ENCODE peak calls at places on chromosomes 12 and 14, in nine cellular contexts. One of them, this sample, is unnamed.

GRCh38 chr12:128267246-128267622 is 264 bp downstream of the TMEM132C start:
- DNase-seq in body of pancreas: no peak
- DNase-seq in ELR: no peak
- DNase-seq in activated CD4-positive, alpha-beta T cell treated with anti-CD3 and anti-CD28 coated beads for 1 hour: no peak
- DNase-seq in substantia nigra: no peak
- DNase-seq in CD4-positive, alpha-beta T cell: no peak
- DNase-seq in natural killer cell: no peak
- DNase-seq in LoVo: no peak
- DNase-seq in HCT116: no peak
- DNase-seq in this sample: no peak

GRCh38 chr14:30389134-30389900 is 169.6 kb upstream of the G2E3 start:
- DNase-seq in substantia nigra: no peak
- DNase-seq in ELR: peak
- DNase-seq in HCT116: no peak
- DNase-seq in natural killer cell: no peak
- DNase-seq in activated CD4-positive, alpha-beta T cell treated with anti-CD3 and anti-CD28 coated beads for 1 hour: no peak
- DNase-seq in LoVo: no peak
- DNase-seq in body of pancreas: peak
- DNase-seq in CD4-positive, alpha-beta T cell: no peak
- DNase-seq in this sample: no peak

GRCh38 chr12:13196302-13196921 is at the start of gene EMP1:
- DNase-seq in activated CD4-positive, alpha-beta T cell treated with anti-CD3 and anti-CD28 coated beads for 1 hour: peak
- DNase-seq in HCT116: peak
- DNase-seq in natural killer cell: peak
- DNase-seq in substantia nigra: peak
- DNase-seq in ELR: peak
- DNase-seq in body of pancreas: peak
- DNase-seq in LoVo: peak
- DNase-seq in CD4-positive, alpha-beta T cell: peak
- DNase-seq in this sample: no peak

GRCh38 chr14:63290741-63291286 is 27.9 kb downstream of the GPHB5 start:
- DNase-seq in natural killer cell: no peak
- DNase-seq in HCT116: no peak
- DNase-seq in LoVo: no peak
- DNase-seq in activated CD4-positive, alpha-beta T cell treated with anti-CD3 and anti-CD28 coated beads for 1 hour: no peak
- DNase-seq in ELR: no peak
- DNase-seq in substantia nigra: no peak
- DNase-seq in CD4-positive, alpha-beta T cell: no peak
- DNase-seq in body of pancreas: no peak
- DNase-seq in this sample: no peak

GRCh38 chr14:72904840-72905561 is 11.1 kb upstream of the DPF3 start:
- DNase-seq in activated CD4-positive, alpha-beta T cell treated with anti-CD3 and anti-CD28 coated beads for 1 hour: peak
- DNase-seq in HCT116: peak
- DNase-seq in CD4-positive, alpha-beta T cell: peak
- DNase-seq in substantia nigra: peak
- DNase-seq in LoVo: peak
- DNase-seq in natural killer cell: peak
- DNase-seq in ELR: peak
- DNase-seq in body of pancreas: peak
- DNase-seq in this sample: no peak

GRCh38 chr14:21476526-21476924 is 234 bp downstream of the RAB2B start:
- DNase-seq in CD4-positive, alpha-beta T cell: peak
- DNase-seq in HCT116: no peak
- DNase-seq in LoVo: peak
- DNase-seq in activated CD4-positive, alpha-beta T cell treated with anti-CD3 and anti-CD28 coated beads for 1 hour: peak
- DNase-seq in body of pancreas: peak
- DNase-seq in substantia nigra: no peak
- DNase-seq in ELR: peak
- DNase-seq in natural killer cell: peak
- DNase-seq in this sample: peak

GRCh38 chr14:90616881-90617280 is 199.3 kb downstream of the TTC7B start:
- DNase-seq in substantia nigra: no peak
- DNase-seq in HCT116: no peak
- DNase-seq in LoVo: no peak
- DNase-seq in ELR: peak
- DNase-seq in CD4-positive, alpha-beta T cell: no peak
- DNase-seq in body of pancreas: no peak
- DNase-seq in activated CD4-positive, alpha-beta T cell treated with anti-CD3 and anti-CD28 coated beads for 1 hour: no peak
- DNase-seq in natural killer cell: no peak
- DNase-seq in this sample: no peak

GRCh38 chr14:92877757-92878431 is 45.1 kb upstream of the CHGA start:
- DNase-seq in body of pancreas: peak
- DNase-seq in substantia nigra: no peak
- DNase-seq in activated CD4-positive, alpha-beta T cell treated with anti-CD3 and anti-CD28 coated beads for 1 hour: no peak
- DNase-seq in LoVo: no peak
- DNase-seq in HCT116: no peak
- DNase-seq in CD4-positive, alpha-beta T cell: no peak
- DNase-seq in natural killer cell: no peak
- DNase-seq in ELR: no peak
- DNase-seq in this sample: no peak

GRCh38 chr14:34425095-34425851 is 36.8 kb downstream of the SPTSSA start:
- DNase-seq in natural killer cell: no peak
- DNase-seq in HCT116: no peak
- DNase-seq in activated CD4-positive, alpha-beta T cell treated with anti-CD3 and anti-CD28 coated beads for 1 hour: no peak
- DNase-seq in substantia nigra: no peak
- DNase-seq in ELR: no peak
- DNase-seq in body of pancreas: peak
- DNase-seq in LoVo: peak
- DNase-seq in CD4-positive, alpha-beta T cell: no peak
- DNase-seq in this sample: no peak

GRCh38 chr12:10968765-10969456 is 17.8 kb downstream of the TAS2R50 start:
- DNase-seq in natural killer cell: no peak
- DNase-seq in LoVo: no peak
- DNase-seq in ELR: peak
- DNase-seq in activated CD4-positive, alpha-beta T cell treated with anti-CD3 and anti-CD28 coated beads for 1 hour: no peak
- DNase-seq in CD4-positive, alpha-beta T cell: no peak
- DNase-seq in body of pancreas: peak
- DNase-seq in substantia nigra: no peak
- DNase-seq in HCT116: no peak
- DNase-seq in this sample: no peak

GRCh38 chr12:93682846-93683261 is 5.7 kb downstream of the CRADD start:
- DNase-seq in activated CD4-positive, alpha-beta T cell treated with anti-CD3 and anti-CD28 coated beads for 1 hour: no peak
- DNase-seq in LoVo: no peak
- DNase-seq in body of pancreas: no peak
- DNase-seq in substantia nigra: no peak
- DNase-seq in natural killer cell: no peak
- DNase-seq in ELR: no peak
- DNase-seq in HCT116: no peak
- DNase-seq in CD4-positive, alpha-beta T cell: no peak
- DNase-seq in this sample: no peak

GRCh38 chr12:116524311-116524710 is 34.9 kb upstream of the MAP1LC3B2 start:
- DNase-seq in ELR: no peak
- DNase-seq in substantia nigra: no peak
- DNase-seq in LoVo: no peak
- DNase-seq in CD4-positive, alpha-beta T cell: no peak
- DNase-seq in natural killer cell: no peak
- DNase-seq in activated CD4-positive, alpha-beta T cell treated with anti-CD3 and anti-CD28 coated beads for 1 hour: no peak
- DNase-seq in HCT116: no peak
- DNase-seq in body of pancreas: no peak
- DNase-seq in this sample: no peak

GRCh38 chr14:56215180-56215579 is 97.0 kb downstream of the PELI2 start:
- DNase-seq in activated CD4-positive, alpha-beta T cell treated with anti-CD3 and anti-CD28 coated beads for 1 hour: no peak
- DNase-seq in natural killer cell: no peak
- DNase-seq in substantia nigra: no peak
- DNase-seq in HCT116: no peak
- DNase-seq in body of pancreas: no peak
- DNase-seq in LoVo: no peak
- DNase-seq in CD4-positive, alpha-beta T cell: no peak
- DNase-seq in ELR: no peak
- DNase-seq in this sample: no peak

GRCh38 chr14:54699087-54699530 is 132.2 kb downstream of the SAMD4A start:
- DNase-seq in natural killer cell: no peak
- DNase-seq in activated CD4-positive, alpha-beta T cell treated with anti-CD3 and anti-CD28 coated beads for 1 hour: no peak
- DNase-seq in HCT116: no peak
- DNase-seq in ELR: no peak
- DNase-seq in LoVo: no peak
- DNase-seq in substantia nigra: no peak
- DNase-seq in CD4-positive, alpha-beta T cell: no peak
- DNase-seq in body of pancreas: no peak
- DNase-seq in this sample: no peak

GRCh38 chr12:52608826-52609630 is 7.8 kb upstream of the KRT72 start:
- DNase-seq in HCT116: no peak
- DNase-seq in substantia nigra: no peak
- DNase-seq in natural killer cell: no peak
- DNase-seq in LoVo: no peak
- DNase-seq in CD4-positive, alpha-beta T cell: no peak
- DNase-seq in activated CD4-positive, alpha-beta T cell treated with anti-CD3 and anti-CD28 coated beads for 1 hour: peak
- DNase-seq in body of pancreas: no peak
- DNase-seq in ELR: no peak
- DNase-seq in this sample: peak

GRCh38 chr14:30620178-30620577 is 1.9 kb upstream of the SCFD1 start:
- DNase-seq in substantia nigra: no peak
- DNase-seq in ELR: peak
- DNase-seq in LoVo: peak
- DNase-seq in body of pancreas: no peak
- DNase-seq in natural killer cell: no peak
- DNase-seq in activated CD4-positive, alpha-beta T cell treated with anti-CD3 and anti-CD28 coated beads for 1 hour: no peak
- DNase-seq in HCT116: no peak
- DNase-seq in CD4-positive, alpha-beta T cell: no peak
- DNase-seq in this sample: no peak

GRCh38 chr12:54261817-54262402 is 18.0 kb downstream of the CBX5 start:
- DNase-seq in ELR: no peak
- DNase-seq in substantia nigra: no peak
- DNase-seq in HCT116: no peak
- DNase-seq in LoVo: no peak
- DNase-seq in body of pancreas: no peak
- DNase-seq in CD4-positive, alpha-beta T cell: no peak
- DNase-seq in natural killer cell: no peak
- DNase-seq in activated CD4-positive, alpha-beta T cell treated with anti-CD3 and anti-CD28 coated beads for 1 hour: no peak
- DNase-seq in this sample: no peak

GRCh38 chr12:3973939-3974644 is 100.9 kb upstream of the PARP11 start:
- DNase-seq in HCT116: no peak
- DNase-seq in body of pancreas: no peak
- DNase-seq in natural killer cell: no peak
- DNase-seq in substantia nigra: no peak
- DNase-seq in CD4-positive, alpha-beta T cell: no peak
- DNase-seq in LoVo: no peak
- DNase-seq in ELR: no peak
- DNase-seq in activated CD4-positive, alpha-beta T cell treated with anti-CD3 and anti-CD28 coated beads for 1 hour: no peak
- DNase-seq in this sample: no peak

GRCh38 chr12:2959194-2959507 is at the start of gene TEAD4:
- DNase-seq in body of pancreas: peak
- DNase-seq in ELR: peak
- DNase-seq in natural killer cell: no peak
- DNase-seq in substantia nigra: no peak
- DNase-seq in LoVo: peak
- DNase-seq in activated CD4-positive, alpha-beta T cell treated with anti-CD3 and anti-CD28 coated beads for 1 hour: no peak
- DNase-seq in CD4-positive, alpha-beta T cell: no peak
- DNase-seq in HCT116: peak
- DNase-seq in this sample: peak